ENCODE peak calls at places on chromosomes 12 and 14, in nine cellular contexts. X is pons; S is lower lobe of right lung; H is NCI-H2081; O is stimulated activated CD8-positive, alpha-beta memory T cell treated with anti-CD3 and anti-CD28 coated beads, Interleukin-15, amount 100 ng/mL, for 24 hours; Q is T-helper 1 cell; G is PC-3; Z is activated T-helper 1 cell treated with anti-CD3 and anti-CD28 coated beads, Interleukin-12 subunit alpha, Interleukin-12 subunit beta, Interleukin-2, Interleukin-4 antibody, amounts not matched to agents 30 ng/mL and 10 ng/mL and 1 ng/mL, durations not matched to agents 14 hours and 24 hours and 36 hours; N is T-cell. A is an unnamed sample.

GRCh38 chr12:92945659-92946220 is 16.6 kb upstream of the EEA1 start:
- DNase-seq in S (no peak), X (no peak), G (no peak), Q (no peak), Z (no peak), O (no peak), H (no peak), N (no peak), A (no peak)

GRCh38 chr12:25434493-25434892 is 118.6 kb downstream of the LMNTD1 start:
- DNase-seq in Q (no peak), N (no peak), G (no peak), Z (no peak), S (no peak), O (no peak), H (no peak), X (no peak), A (no peak)

GRCh38 chr14:55438066-55438683 is 2.2 kb downstream of the TBPL2 start:
- DNase-seq in G (peak), X (no peak), H (peak), S (no peak), Q (no peak), Z (no peak), O (no peak), N (no peak), A (no peak)

GRCh38 chr14:26866741-26867140 is 268.9 kb upstream of the NOVA1 start:
- DNase-seq in X (no peak), O (no peak), H (no peak), N (no peak), Z (no peak), S (no peak), G (no peak), Q (no peak), A (no peak)

GRCh38 chr12:22353615-22354325 is 19.3 kb upstream of the ST8SIA1 start:
- DNase-seq in N (no peak), Z (no peak), H (no peak), X (no peak), G (no peak), Q (no peak), S (no peak), O (no peak), A (no peak)

GRCh38 chr12:10801727-10802126 is 700 bp downstream of the TAS2R7 start:
- DNase-seq in X (no peak), Q (no peak), O (no peak), H (no peak), N (no peak), S (no peak), Z (no peak), G (no peak), A (no peak)

GRCh38 chr12:23707270-23707669 is 242.2 kb downstream of the SOX5 start:
- DNase-seq in Z (no peak), S (no peak), G (no peak), O (no peak), Q (no peak), X (no peak), H (no peak), N (no peak), A (no peak)

GRCh38 chr14:61444215-61444768 is 122.9 kb downstream of the PRKCH start:
- DNase-seq in H (no peak), Q (peak), N (peak), Z (peak), S (peak), O (no peak), X (no peak), G (no peak), A (no peak)

GRCh38 chr12:117071009-117071408 is 28.2 kb downstream of the TESC start:
- DNase-seq in X (no peak), G (no peak), H (no peak), Q (no peak), O (no peak), S (no peak), Z (no peak), N (no peak), A (no peak)

GRCh38 chr14:103713304-103714062 is 1.8 kb downstream of the XRCC3 start:
- DNase-seq in O (no peak), S (no peak), N (no peak), G (no peak), Z (no peak), H (no peak), Q (peak), X (no peak), A (no peak)

GRCh38 chr12:14921218-14921617 is 17.1 kb downstream of the ERP27 start:
- DNase-seq in Q (no peak), S (no peak), X (no peak), G (no peak), N (no peak), H (no peak), Z (no peak), O (no peak), A (no peak)

GRCh38 chr14:31208546-31209424 is 1.2 kb upstream of the HECTD1 start:
- DNase-seq in O (no peak), S (no peak), H (no peak), Z (no peak), Q (no peak), X (no peak), G (no peak), N (no peak), A (no peak)

GRCh38 chr12:32089156-32089950 is 17.3 kb upstream of the BICD1 start:
- DNase-seq in H (no peak), Z (no peak), N (no peak), G (peak), O (no peak), S (no peak), X (no peak), Q (no peak), A (peak)

GRCh38 chr12:8987163-8987562 is 2.2 kb upstream of the KLRG1 start:
- DNase-seq in S (no peak), Q (no peak), G (no peak), O (no peak), X (no peak), H (no peak), Z (no peak), N (no peak), A (no peak)

GRCh38 chr14:73712540-73713141 is 1.5 kb downstream of the PNMA1 start:
- DNase-seq in Q (peak), X (peak), N (no peak), Z (peak), G (peak), O (no peak), H (peak), S (no peak), A (no peak)

GRCh38 chr14:100764716-100765115 is 38.0 kb downstream of the DLK1 start:
- DNase-seq in G (no peak), S (no peak), O (no peak), X (no peak), H (no peak), Q (no peak), N (no peak), Z (no peak), A (no peak)

GRCh38 chr12:47551426-47551851 is 154.4 kb downstream of the RPAP3 start:
- DNase-seq in H (no peak), N (no peak), S (no peak), G (peak), Q (no peak), X (peak), Z (no peak), O (no peak), A (no peak)

GRCh38 chr14:54348001-54348611 is 48.7 kb upstream of the CDKN3 start:
- DNase-seq in N (no peak), X (peak), Q (peak), O (no peak), S (no peak), H (peak), Z (no peak), G (peak), A (no peak)

A was measured in glutamatergic neuron.